ENCODE peak calls at places on chromosomes 1 and 21, in seven cellular contexts. U, H, D, A, J, I and V are unnamed samples.

GRCh38 chr1:11286735-11287410 is 13.9 kb downstream of the UBIAD1 start:
- DNase-seq in I (no peak), D (no peak), U (no peak), A (peak), J (no peak), H (no peak), V (no peak)

GRCh38 chr21:8990326-8991087 is 1530.9 kb upstream of the TPTE start:
- DNase-seq in A (no peak), J (no peak), D (no peak), H (no peak), I (no peak), U (peak), V (no peak)

GRCh38 chr1:98391175-98391574 is 270.3 kb upstream of the SNX7 start:
- DNase-seq in D (no peak), A (no peak), U (no peak), I (no peak), J (no peak), H (no peak), V (no peak)

GRCh38 chr1:104945406-104945805 is 1195.7 kb downstream of the AMY1C start:
- DNase-seq in U (no peak), D (no peak), A (no peak), I (no peak), H (no peak), J (no peak), V (no peak)

GRCh38 chr1:64975127-64975526 is 8.8 kb upstream of the JAK1 start:
- DNase-seq in I (no peak), J (no peak), U (no peak), H (no peak), D (no peak), A (no peak), V (no peak)

GRCh38 chr1:65114312-65114711 is 33.7 kb upstream of the AK4 start:
- DNase-seq in H (no peak), I (no peak), J (peak), D (no peak), A (peak), U (peak), V (no peak)

GRCh38 chr1:212791261-212791675 is 309 bp downstream of the NSL1 start:
- DNase-seq in I (no peak), J (no peak), A (peak), D (peak), U (no peak), H (no peak), V (no peak)

GRCh38 chr1:199979071-199979470 is 48.4 kb upstream of the NR5A2 start:
- DNase-seq in I (no peak), A (no peak), U (no peak), J (no peak), H (no peak), D (no peak), V (no peak)

GRCh38 chr1:19559641-19560040 is 74.3 kb upstream of the CAPZB start:
- DNase-seq in D (peak), H (no peak), U (no peak), I (no peak), A (peak), J (no peak), V (no peak)

GRCh38 chr1:172254521-172255222 is 165.8 kb upstream of the C1orf105 start:
- DNase-seq in H (no peak), D (peak), I (no peak), J (no peak), U (no peak), A (peak), V (no peak)